ENCODE peak calls at places on chromosome 5, in five cellular contexts. Q, I, X, O and T are unnamed samples.

GRCh38 chr5:133387621-133388020 is 224.7 kb downstream of the FSTL4 start:
- DNase-seq in Q (no peak), I (no peak), X (no peak), O (no peak), T (no peak)

GRCh38 chr5:160970605-160971191 is 118.7 kb upstream of the ATP10B start:
- DNase-seq in Q (no peak), I (no peak), X (no peak), O (no peak), T (peak)

GRCh38 chr5:9599391-9599790 is 30.8 kb downstream of the TAS2R1 start:
- DNase-seq in Q (no peak), I (no peak), X (no peak), O (no peak), T (no peak)

GRCh38 chr5:118616281-118616680 is 372.1 kb downstream of the DTWD2 start:
- DNase-seq in Q (no peak), I (no peak), X (no peak), O (no peak), T (no peak)

GRCh38 chr5:103389846-103390245 is 131.3 kb downstream of the MACIR start:
- DNase-seq in Q (no peak), I (no peak), X (no peak), O (no peak), T (no peak)

GRCh38 chr5:882253-883185 is 10.1 kb downstream of the BRD9 start:
- DNase-seq in Q (peak), I (no peak), X (no peak), O (no peak), T (no peak)

GRCh38 chr5:32572778-32573480 is 12.4 kb upstream of the SUB1 start:
- DNase-seq in Q (no peak), I (no peak), X (no peak), O (no peak), T (no peak)

GRCh38 chr5:76331139-76331538 is 71.9 kb upstream of the IQGAP2 start:
- DNase-seq in Q (no peak), I (peak), X (no peak), O (peak), T (peak)

GRCh38 chr5:82987188-82987587 is 90.0 kb downstream of the TMEM167A start:
- DNase-seq in Q (no peak), I (no peak), X (no peak), O (no peak), T (no peak)

GRCh38 chr5:53557386-53557785 is 3.1 kb upstream of the NDUFS4 start:
- DNase-seq in Q (no peak), I (no peak), X (no peak), O (no peak), T (no peak)

GRCh38 chr5:143874312-143874711 is 62.4 kb downstream of the HMHB1 start:
- DNase-seq in Q (no peak), I (no peak), X (no peak), O (no peak), T (no peak)

GRCh38 chr5:67160985-67161384 is 35.6 kb downstream of the CD180 start:
- DNase-seq in Q (no peak), I (peak), X (no peak), O (peak), T (peak)

GRCh38 chr5:159601216-159601615 is 270.9 kb upstream of the IL12B start:
- DNase-seq in Q (no peak), I (no peak), X (no peak), O (peak), T (no peak)

GRCh38 chr5:141753971-141754713 is 72.1 kb upstream of the ARAP3 start:
- DNase-seq in Q (no peak), I (peak), X (no peak), O (peak), T (peak)

GRCh38 chr5:102596951-102597350 is 98.2 kb upstream of the SLCO6A1 start:
- DNase-seq in Q (no peak), I (no peak), X (no peak), O (no peak), T (no peak)

GRCh38 chr5:53576674-53577073 is 16.2 kb downstream of the NDUFS4 start:
- DNase-seq in Q (no peak), I (no peak), X (no peak), O (no peak), T (no peak)

GRCh38 chr5:127358782-127359181 is 68.2 kb downstream of the MEGF10 start:
- DNase-seq in Q (no peak), I (no peak), X (no peak), O (no peak), T (peak)

GRCh38 chr5:17620627-17621026 is 10.4 kb downstream of the TAF11L12 start:
- DNase-seq in Q (no peak), I (no peak), X (no peak), O (no peak), T (no peak)

GRCh38 chr5:135667662-135668061 is 88.9 kb upstream of the CXCL14 start:
- DNase-seq in Q (no peak), I (no peak), X (no peak), O (no peak), T (no peak)

GRCh38 chr5:169161022-169161680 is 139.8 kb downstream of the SLIT3 start:
- DNase-seq in Q (no peak), I (no peak), X (peak), O (no peak), T (no peak)

GRCh38 chr5:93602261-93603149 is 19.5 kb downstream of the NR2F1 start:
- DNase-seq in Q (no peak), I (no peak), X (no peak), O (no peak), T (no peak)

GRCh38 chr5:62575556-62575955 is 3.1 kb upstream of the LRRC70 start:
- DNase-seq in Q (no peak), I (no peak), X (no peak), O (no peak), T (no peak)

GRCh38 chr5:94544031-94544650 is 74.3 kb downstream of the KIAA0825 start:
- DNase-seq in Q (no peak), I (no peak), X (no peak), O (no peak), T (no peak)

GRCh38 chr5:6829150-6829784 is 116.0 kb downstream of the TENT4A start:
- DNase-seq in Q (no peak), I (no peak), X (no peak), O (no peak), T (no peak)

GRCh38 chr5:149632311-149633251 is 51.3 kb downstream of the ARHGEF37 start:
- DNase-seq in Q (no peak), I (no peak), X (no peak), O (no peak), T (no peak)
- H3K27ac ChIP-seq in Q (no peak), I (no peak), X (no peak), O (no peak), T (no peak)

GRCh38 chr5:60776343-60776742 is 67.7 kb downstream of the ELOVL7 start:
- DNase-seq in Q (no peak), I (no peak), X (no peak), O (no peak), T (no peak)

GRCh38 chr5:60779431-60779830 is 64.6 kb downstream of the ELOVL7 start:
- DNase-seq in Q (no peak), I (no peak), X (no peak), O (no peak), T (peak)
- H3K27ac ChIP-seq in Q (no peak), I (no peak), X (no peak), O (no peak), T (no peak)

GRCh38 chr5:172574845-172575170 is 66.3 kb upstream of the NEURL1B start:
- DNase-seq in Q (peak), I (no peak), X (no peak), O (no peak), T (no peak)

GRCh38 chr5:172575816-172576215 is 65.2 kb upstream of the NEURL1B start:
- DNase-seq in Q (peak), I (no peak), X (no peak), O (no peak), T (no peak)

GRCh38 chr5:172577510-172577909 is 63.6 kb upstream of the NEURL1B start:
- DNase-seq in Q (no peak), I (no peak), X (no peak), O (no peak), T (no peak)

GRCh38 chr5:172573986-172574844 is 66.8 kb upstream of the NEURL1B start:
- DNase-seq in Q (peak), I (no peak), X (no peak), O (no peak), T (no peak)

GRCh38 chr5:172575416-172575815 is 65.6 kb upstream of the NEURL1B start:
- DNase-seq in Q (no peak), I (no peak), X (no peak), O (no peak), T (no peak)
- H3K27ac ChIP-seq in Q (peak), I (no peak), X (peak), O (no peak), T (no peak)

DNA sequence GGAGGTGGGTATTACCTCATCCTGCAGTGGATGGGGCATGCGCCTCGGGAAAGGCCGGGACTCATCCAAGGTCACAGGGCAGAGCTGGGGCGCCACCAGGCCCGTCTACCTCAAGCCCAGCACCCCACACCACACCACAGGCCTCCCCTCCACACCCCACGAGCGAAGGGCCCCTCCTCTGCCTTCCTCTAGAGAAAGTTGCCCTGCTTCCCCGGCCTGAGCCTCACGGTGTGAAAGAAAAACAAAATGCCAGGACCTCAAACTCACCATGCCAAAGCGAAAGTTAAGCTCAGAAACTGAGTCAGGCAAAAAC is 161.1 kb downstream of the COL23A1 start:
- DNase-seq in Q (no peak), I (no peak), X (no peak), O (no peak), T (no peak)
- H3K27ac ChIP-seq in Q (peak), I (no peak), X (no peak), O (no peak), T (no peak)

DNA sequence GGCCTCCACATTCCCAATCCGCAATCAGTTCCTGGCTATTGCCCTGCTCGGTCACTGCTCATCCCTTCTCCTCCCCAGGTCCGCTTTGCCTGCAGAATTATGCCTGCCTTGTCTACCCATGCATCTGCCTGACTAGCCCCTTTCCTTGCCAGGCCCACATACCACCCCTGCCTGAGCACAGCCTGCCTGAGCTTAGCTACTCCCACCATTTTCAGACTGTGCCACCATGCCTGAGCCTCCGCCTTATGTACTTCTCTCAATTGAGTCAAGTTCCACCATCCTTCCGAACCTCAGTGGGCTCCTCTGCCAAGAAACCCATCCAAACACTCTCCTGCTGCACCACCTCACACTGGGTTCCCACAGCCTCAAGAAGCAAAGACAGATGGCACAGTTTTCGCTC is 23.3 kb downstream of the P4HA2 start:
- DNase-seq in Q (no peak), I (no peak), X (peak), O (no peak), T (no peak)
- H3K27ac ChIP-seq in Q (no peak), I (no peak), X (no peak), O (no peak), T (no peak)

GRCh38 chr5:33931136-33931535 is 5.0 kb upstream of the RXFP3 start:
- DNase-seq in Q (no peak), I (no peak), X (no peak), O (no peak), T (no peak)
- H3K27ac ChIP-seq in Q (no peak), I (no peak), X (no peak), O (no peak), T (no peak)

GRCh38 chr5:139146809-139147742 is 51.1 kb downstream of the SIL1 start:
- DNase-seq in Q (no peak), I (no peak), X (no peak), O (no peak), T (peak)
- H3K27ac ChIP-seq in Q (no peak), I (no peak), X (no peak), O (no peak), T (no peak)